ENCODE peak calls at places on chromosomes 2 and 18, in ten cellular contexts. One of them, this sample, is unnamed.

GRCh38 chr2:55111570-55112228 is 61.4 kb upstream of the RTN4 start:
- DNase-seq in Kasumi-1: peak
- DNase-seq in glutamatergic neuron: peak
- DNase-seq in A549: peak
- DNase-seq in GM23248: peak
- DNase-seq in stimulated activated naive CD4-positive, alpha-beta T cell: no peak
- DNase-seq in nephron progenitor cell: peak
- DNase-seq in fibroblast of the conjunctiva: peak
- DNase-seq in NCI-H1092: peak
- DNase-seq in uterus: peak
- DNase-seq in this sample: no peak

GRCh38 chr18:41577529-41577928 is 377.5 kb upstream of the PIK3C3 start:
- DNase-seq in nephron progenitor cell: no peak
- DNase-seq in fibroblast of the conjunctiva: no peak
- DNase-seq in stimulated activated naive CD4-positive, alpha-beta T cell: no peak
- DNase-seq in GM23248: no peak
- DNase-seq in NCI-H1092: no peak
- DNase-seq in glutamatergic neuron: no peak
- DNase-seq in A549: no peak
- DNase-seq in uterus: no peak
- DNase-seq in Kasumi-1: no peak
- DNase-seq in this sample: no peak

GRCh38 chr18:74796928-74797576 is 199.4 kb downstream of the ZNF407 start:
- DNase-seq in Kasumi-1: no peak
- DNase-seq in GM23248: peak
- DNase-seq in A549: no peak
- DNase-seq in fibroblast of the conjunctiva: no peak
- DNase-seq in NCI-H1092: peak
- DNase-seq in nephron progenitor cell: no peak
- DNase-seq in uterus: no peak
- DNase-seq in stimulated activated naive CD4-positive, alpha-beta T cell: no peak
- DNase-seq in glutamatergic neuron: no peak
- DNase-seq in this sample: no peak

GRCh38 chr2:102018823-102019445 is 27.2 kb downstream of the IL1R2 start:
- DNase-seq in uterus: no peak
- DNase-seq in NCI-H1092: no peak
- DNase-seq in nephron progenitor cell: no peak
- DNase-seq in fibroblast of the conjunctiva: no peak
- DNase-seq in A549: no peak
- DNase-seq in glutamatergic neuron: no peak
- DNase-seq in stimulated activated naive CD4-positive, alpha-beta T cell: no peak
- DNase-seq in Kasumi-1: no peak
- DNase-seq in GM23248: peak
- DNase-seq in this sample: no peak

GRCh38 chr2:231579560-231579959 is 13.1 kb upstream of the TEX44 start:
- DNase-seq in Kasumi-1: no peak
- DNase-seq in uterus: no peak
- DNase-seq in glutamatergic neuron: no peak
- DNase-seq in stimulated activated naive CD4-positive, alpha-beta T cell: no peak
- DNase-seq in GM23248: no peak
- DNase-seq in NCI-H1092: no peak
- DNase-seq in nephron progenitor cell: no peak
- DNase-seq in fibroblast of the conjunctiva: no peak
- DNase-seq in A549: no peak
- DNase-seq in this sample: no peak

GRCh38 chr2:200860092-200860795 is 4.2 kb downstream of the CLK1 start:
- DNase-seq in uterus: no peak
- DNase-seq in stimulated activated naive CD4-positive, alpha-beta T cell: peak
- DNase-seq in A549: no peak
- DNase-seq in Kasumi-1: no peak
- DNase-seq in GM23248: peak
- DNase-seq in NCI-H1092: no peak
- DNase-seq in glutamatergic neuron: no peak
- DNase-seq in fibroblast of the conjunctiva: no peak
- DNase-seq in nephron progenitor cell: no peak
- DNase-seq in this sample: no peak

GRCh38 chr2:66427219-66427768 is 7.6 kb upstream of the MEIS1 start:
- DNase-seq in fibroblast of the conjunctiva: no peak
- DNase-seq in GM23248: no peak
- DNase-seq in uterus: no peak
- DNase-seq in stimulated activated naive CD4-positive, alpha-beta T cell: no peak
- DNase-seq in glutamatergic neuron: no peak
- DNase-seq in nephron progenitor cell: no peak
- DNase-seq in A549: no peak
- DNase-seq in Kasumi-1: no peak
- DNase-seq in NCI-H1092: no peak
- DNase-seq in this sample: no peak

GRCh38 chr2:96636772-96637171 is 1.3 kb downstream of the KANSL3 start:
- DNase-seq in GM23248: peak
- DNase-seq in Kasumi-1: no peak
- DNase-seq in nephron progenitor cell: no peak
- DNase-seq in A549: no peak
- DNase-seq in fibroblast of the conjunctiva: no peak
- DNase-seq in glutamatergic neuron: no peak
- DNase-seq in uterus: no peak
- DNase-seq in NCI-H1092: no peak
- DNase-seq in stimulated activated naive CD4-positive, alpha-beta T cell: no peak
- DNase-seq in this sample: no peak

GRCh38 chr2:58047373-58047674 is 718 bp downstream of the VRK2 start:
- DNase-seq in nephron progenitor cell: no peak
- DNase-seq in NCI-H1092: no peak
- DNase-seq in fibroblast of the conjunctiva: no peak
- DNase-seq in stimulated activated naive CD4-positive, alpha-beta T cell: no peak
- DNase-seq in GM23248: no peak
- DNase-seq in uterus: no peak
- DNase-seq in A549: peak
- DNase-seq in glutamatergic neuron: no peak
- DNase-seq in Kasumi-1: peak
- DNase-seq in this sample: no peak

GRCh38 chr2:105595536-105595935 is 149.2 kb upstream of the NCK2 start:
- DNase-seq in GM23248: peak
- DNase-seq in A549: no peak
- DNase-seq in NCI-H1092: no peak
- DNase-seq in stimulated activated naive CD4-positive, alpha-beta T cell: no peak
- DNase-seq in uterus: no peak
- DNase-seq in glutamatergic neuron: no peak
- DNase-seq in nephron progenitor cell: no peak
- DNase-seq in fibroblast of the conjunctiva: no peak
- DNase-seq in Kasumi-1: no peak
- DNase-seq in this sample: no peak

GRCh38 chr2:157164891-157165290 is 92.6 kb upstream of the GALNT5 start:
- DNase-seq in glutamatergic neuron: no peak
- DNase-seq in GM23248: no peak
- DNase-seq in Kasumi-1: no peak
- DNase-seq in A549: no peak
- DNase-seq in fibroblast of the conjunctiva: no peak
- DNase-seq in stimulated activated naive CD4-positive, alpha-beta T cell: no peak
- DNase-seq in nephron progenitor cell: no peak
- DNase-seq in uterus: no peak
- DNase-seq in NCI-H1092: no peak
- DNase-seq in this sample: no peak

GRCh38 chr2:227539465-227539956 is 59.2 kb upstream of the SCYGR2 start:
- DNase-seq in glutamatergic neuron: no peak
- DNase-seq in A549: no peak
- DNase-seq in NCI-H1092: no peak
- DNase-seq in Kasumi-1: no peak
- DNase-seq in fibroblast of the conjunctiva: no peak
- DNase-seq in GM23248: no peak
- DNase-seq in stimulated activated naive CD4-positive, alpha-beta T cell: no peak
- DNase-seq in nephron progenitor cell: no peak
- DNase-seq in uterus: no peak
- DNase-seq in this sample: no peak

GRCh38 chr2:183428881-183429280 is 304.6 kb downstream of the NUP35 start:
- DNase-seq in A549: no peak
- DNase-seq in fibroblast of the conjunctiva: no peak
- DNase-seq in NCI-H1092: no peak
- DNase-seq in nephron progenitor cell: no peak
- DNase-seq in uterus: no peak
- DNase-seq in stimulated activated naive CD4-positive, alpha-beta T cell: no peak
- DNase-seq in GM23248: no peak
- DNase-seq in glutamatergic neuron: no peak
- DNase-seq in Kasumi-1: no peak
- DNase-seq in this sample: no peak

GRCh38 chr18:12236934-12237832 is 17.0 kb upstream of the CIDEA start:
- DNase-seq in Kasumi-1: peak
- DNase-seq in NCI-H1092: peak
- DNase-seq in stimulated activated naive CD4-positive, alpha-beta T cell: peak
- DNase-seq in nephron progenitor cell: peak
- DNase-seq in uterus: peak
- DNase-seq in A549: peak
- DNase-seq in glutamatergic neuron: peak
- DNase-seq in fibroblast of the conjunctiva: peak
- DNase-seq in GM23248: peak
- DNase-seq in this sample: peak

GRCh38 chr2:33603416-33603815 is 4.3 kb upstream of the FAM98A start:
- DNase-seq in glutamatergic neuron: no peak
- DNase-seq in GM23248: no peak
- DNase-seq in nephron progenitor cell: no peak
- DNase-seq in A549: no peak
- DNase-seq in uterus: no peak
- DNase-seq in NCI-H1092: no peak
- DNase-seq in stimulated activated naive CD4-positive, alpha-beta T cell: no peak
- DNase-seq in Kasumi-1: no peak
- DNase-seq in fibroblast of the conjunctiva: no peak
- DNase-seq in this sample: no peak

GRCh38 chr2:39160982-39161381 is 40.1 kb upstream of the SOS1 start:
- DNase-seq in GM23248: peak
- DNase-seq in uterus: no peak
- DNase-seq in stimulated activated naive CD4-positive, alpha-beta T cell: no peak
- DNase-seq in Kasumi-1: no peak
- DNase-seq in glutamatergic neuron: no peak
- DNase-seq in NCI-H1092: no peak
- DNase-seq in fibroblast of the conjunctiva: peak
- DNase-seq in A549: no peak
- DNase-seq in nephron progenitor cell: no peak
- DNase-seq in this sample: no peak

GRCh38 chr2:163768881-163769681 is 33.3 kb upstream of the FIGN start:
- DNase-seq in NCI-H1092: no peak
- DNase-seq in Kasumi-1: no peak
- DNase-seq in glutamatergic neuron: no peak
- DNase-seq in GM23248: no peak
- DNase-seq in A549: no peak
- DNase-seq in nephron progenitor cell: no peak
- DNase-seq in fibroblast of the conjunctiva: no peak
- DNase-seq in stimulated activated naive CD4-positive, alpha-beta T cell: no peak
- DNase-seq in uterus: no peak
- DNase-seq in this sample: no peak

GRCh38 chr2:105052773-105053172 is 14.9 kb downstream of the MRPS9 start:
- DNase-seq in uterus: no peak
- DNase-seq in nephron progenitor cell: no peak
- DNase-seq in GM23248: no peak
- DNase-seq in A549: no peak
- DNase-seq in stimulated activated naive CD4-positive, alpha-beta T cell: no peak
- DNase-seq in NCI-H1092: no peak
- DNase-seq in fibroblast of the conjunctiva: no peak
- DNase-seq in glutamatergic neuron: no peak
- DNase-seq in Kasumi-1: no peak
- DNase-seq in this sample: no peak

GRCh38 chr18:80196528-80197320 is 50.6 kb downstream of the PARD6G start:
- DNase-seq in fibroblast of the conjunctiva: no peak
- DNase-seq in Kasumi-1: no peak
- DNase-seq in glutamatergic neuron: no peak
- DNase-seq in NCI-H1092: no peak
- DNase-seq in GM23248: peak
- DNase-seq in A549: no peak
- DNase-seq in stimulated activated naive CD4-positive, alpha-beta T cell: no peak
- DNase-seq in nephron progenitor cell: no peak
- DNase-seq in uterus: no peak
- DNase-seq in this sample: no peak

GRCh38 chr18:49175071-49175470 is 224.3 kb upstream of the SMAD7 start:
- DNase-seq in glutamatergic neuron: no peak
- DNase-seq in NCI-H1092: no peak
- DNase-seq in A549: no peak
- DNase-seq in nephron progenitor cell: no peak
- DNase-seq in fibroblast of the conjunctiva: no peak
- DNase-seq in uterus: no peak
- DNase-seq in stimulated activated naive CD4-positive, alpha-beta T cell: no peak
- DNase-seq in GM23248: peak
- DNase-seq in Kasumi-1: no peak
- DNase-seq in this sample: no peak

GRCh38 chr2:221228214-221228769 is 343.8 kb downstream of the EPHA4 start:
- DNase-seq in fibroblast of the conjunctiva: no peak
- DNase-seq in uterus: no peak
- DNase-seq in stimulated activated naive CD4-positive, alpha-beta T cell: no peak
- DNase-seq in GM23248: no peak
- DNase-seq in A549: no peak
- DNase-seq in nephron progenitor cell: no peak
- DNase-seq in NCI-H1092: no peak
- DNase-seq in Kasumi-1: no peak
- DNase-seq in glutamatergic neuron: no peak
- DNase-seq in this sample: no peak

GRCh38 chr2:118003396-118003824 is 10.5 kb downstream of the CCDC93 start:
- DNase-seq in glutamatergic neuron: peak
- DNase-seq in NCI-H1092: peak
- DNase-seq in GM23248: peak
- DNase-seq in A549: peak
- DNase-seq in Kasumi-1: peak
- DNase-seq in nephron progenitor cell: peak
- DNase-seq in fibroblast of the conjunctiva: peak
- DNase-seq in stimulated activated naive CD4-positive, alpha-beta T cell: peak
- DNase-seq in uterus: peak
- DNase-seq in this sample: no peak

GRCh38 chr2:67234443-67234842 is 162.7 kb upstream of the ETAA1 start:
- DNase-seq in Kasumi-1: peak
- DNase-seq in NCI-H1092: no peak
- DNase-seq in A549: no peak
- DNase-seq in glutamatergic neuron: no peak
- DNase-seq in GM23248: peak
- DNase-seq in nephron progenitor cell: no peak
- DNase-seq in uterus: peak
- DNase-seq in stimulated activated naive CD4-positive, alpha-beta T cell: no peak
- DNase-seq in fibroblast of the conjunctiva: peak
- DNase-seq in this sample: no peak

GRCh38 chr2:177143444-177143843 is 69.2 kb upstream of the HNRNPA3 start:
- DNase-seq in GM23248: peak
- DNase-seq in glutamatergic neuron: no peak
- DNase-seq in nephron progenitor cell: no peak
- DNase-seq in fibroblast of the conjunctiva: no peak
- DNase-seq in Kasumi-1: peak
- DNase-seq in stimulated activated naive CD4-positive, alpha-beta T cell: no peak
- DNase-seq in NCI-H1092: no peak
- DNase-seq in A549: no peak
- DNase-seq in uterus: peak
- DNase-seq in this sample: no peak

GRCh38 chr2:102159295-102159694 is 16.7 kb downstream of the IL1R1 start:
- DNase-seq in A549: no peak
- DNase-seq in stimulated activated naive CD4-positive, alpha-beta T cell: no peak
- DNase-seq in glutamatergic neuron: no peak
- DNase-seq in Kasumi-1: no peak
- DNase-seq in fibroblast of the conjunctiva: no peak
- DNase-seq in nephron progenitor cell: no peak
- DNase-seq in GM23248: peak
- DNase-seq in uterus: no peak
- DNase-seq in NCI-H1092: no peak
- DNase-seq in this sample: no peak

GRCh38 chr2:14907014-14907612 is 274.6 kb downstream of the LRATD1 start:
- DNase-seq in fibroblast of the conjunctiva: no peak
- DNase-seq in glutamatergic neuron: no peak
- DNase-seq in nephron progenitor cell: no peak
- DNase-seq in NCI-H1092: no peak
- DNase-seq in A549: peak
- DNase-seq in Kasumi-1: peak
- DNase-seq in uterus: no peak
- DNase-seq in GM23248: peak
- DNase-seq in stimulated activated naive CD4-positive, alpha-beta T cell: no peak
- DNase-seq in this sample: no peak

GRCh38 chr18:69897397-69898108 is 50.1 kb downstream of the CD226 start:
- DNase-seq in fibroblast of the conjunctiva: no peak
- DNase-seq in NCI-H1092: no peak
- DNase-seq in glutamatergic neuron: no peak
- DNase-seq in nephron progenitor cell: no peak
- DNase-seq in Kasumi-1: peak
- DNase-seq in uterus: no peak
- DNase-seq in GM23248: no peak
- DNase-seq in A549: no peak
- DNase-seq in stimulated activated naive CD4-positive, alpha-beta T cell: no peak
- DNase-seq in this sample: no peak

GRCh38 chr18:63422862-63423304 is 607 bp upstream of the VPS4B start:
- DNase-seq in nephron progenitor cell: no peak
- DNase-seq in uterus: no peak
- DNase-seq in A549: peak
- DNase-seq in stimulated activated naive CD4-positive, alpha-beta T cell: no peak
- DNase-seq in fibroblast of the conjunctiva: no peak
- DNase-seq in glutamatergic neuron: peak
- DNase-seq in NCI-H1092: no peak
- DNase-seq in Kasumi-1: no peak
- DNase-seq in GM23248: peak
- DNase-seq in this sample: no peak